ENCODE peak calls at places on chromosomes 16 and 17, in eight cellular contexts. T is NCI-H460; X is activated T-helper 1 cell treated with anti-CD3 and anti-CD28 coated beads, Interleukin-12 subunit alpha, Interleukin-12 subunit beta, Interleukin-2, Interleukin-4 antibody, amounts not matched to agents 30 ng/mL and 10 ng/mL and 1 ng/mL, durations not matched to agents 14 hours and 24 hours and 36 hours; K is hepatic stellate cell; Y is GM10248; V is activated CD4-positive, alpha-beta T cell treated with anti-CD3 and anti-CD28 coated beads, Interleukin-2, amount 50 U/mL, for 1 hour; R is omental fat pad; C is AG09309. O is an unnamed sample.

GRCh38 chr16:5073279-5073629 is 1.6 kb downstream of the ALG1 start:
- DNase-seq in Y (no peak), V (no peak), T (no peak), R (no peak), K (no peak), X (no peak), C (no peak), O (no peak)

GRCh38 chr16:57688987-57689771 is 5.4 kb upstream of the DRC7 start:
- DNase-seq in T (no peak), Y (no peak), R (no peak), C (no peak), X (no peak), K (no peak), V (no peak), O (no peak)

GRCh38 chr17:17778308-17779014 is 58.3 kb downstream of the SREBF1 start:
- DNase-seq in K (no peak), R (no peak), C (no peak), X (no peak), Y (no peak), V (no peak), T (no peak), O (no peak)

GRCh38 chr16:18037051-18037450 is 299.5 kb downstream of the NPIPA8 start:
- DNase-seq in R (no peak), V (no peak), K (no peak), T (no peak), X (no peak), C (no peak), Y (no peak), O (no peak)

GRCh38 chr16:56988161-56988947 is 1.0 kb upstream of the NLRC5 start:
- DNase-seq in V (no peak), K (peak; percentile 61), X (no peak), T (no peak), C (no peak), R (no peak), Y (no peak), O (no peak)

GRCh38 chr17:73379814-73380213 is 68.0 kb upstream of the CDC42EP4 start:
- DNase-seq in K (no peak), C (no peak), T (no peak), V (no peak), R (no peak), X (no peak), Y (no peak), O (no peak)

GRCh38 chr17:81365148-81365600 is 30.1 kb upstream of the BAHCC1 start:
- DNase-seq in X (no peak), C (no peak), Y (no peak), V (no peak), R (no peak), T (peak; percentile 60), K (no peak), O (no peak)

GRCh38 chr16:59370717-59371116 is 636.6 kb upstream of the GOT2 start:
- DNase-seq in K (no peak), Y (no peak), T (no peak), X (no peak), V (no peak), C (no peak), R (no peak), O (no peak)

GRCh38 chr17:4492762-4493561 is 5.7 kb upstream of the SPNS2 start:
- DNase-seq in Y (no peak), C (no peak), X (peak; percentile 24), K (no peak), R (no peak), T (peak; percentile 50), V (no peak), O (peak; percentile 43)